ENCODE peak calls at places on chromosome 19, in four cellular contexts. S, E, Q and Z are unnamed samples.
A peak's percentile ranks its signal among the peaks of the same experiment; 100 is the strongest.

GRCh38 chr19:15107056-15108010 is at the start of gene SYDE1:
- DNase-seq in S (no peak), E (no peak), Q (peak; percentile 83), Z (peak; percentile 61)

GRCh38 chr19:6811906-6812305 is 39.4 kb downstream of the VAV1 start:
- DNase-seq in S (peak; percentile 82), E (peak; percentile 79), Q (no peak), Z (peak; percentile 48)

GRCh38 chr19:53639471-53639870 is 7.7 kb downstream of the DPRX start:
- DNase-seq in S (no peak), E (no peak), Q (no peak), Z (no peak)

GRCh38 chr19:55005684-55006488 is 32.2 kb downstream of the GP6 start:
- DNase-seq in S (peak; percentile 87), E (peak; percentile 98), Q (no peak), Z (no peak)

GRCh38 chr19:13537454-13537853 is 31.2 kb upstream of the CACNA1A start:
- DNase-seq in S (peak; percentile 14), E (no peak), Q (no peak), Z (peak; percentile 47)

GRCh38 chr19:14954071-14954655 is 12.9 kb downstream of the OR7C2 start:
- DNase-seq in S (peak; percentile 87), E (no peak), Q (no peak), Z (no peak)

GRCh38 chr19:56137405-56137804 is 3.7 kb upstream of the ZNF444 start:
- DNase-seq in S (no peak), E (no peak), Q (no peak), Z (peak; percentile 81)

GRCh38 chr19:54470991-54471782 is 1.9 kb downstream of the CDC42EP5 start:
- DNase-seq in S (no peak), E (no peak), Q (peak; percentile 60), Z (peak; percentile 38)

GRCh38 chr19:56142087-56142787 is 1.1 kb downstream of the ZNF444 start:
- DNase-seq in S (no peak), E (no peak), Q (no peak), Z (peak; percentile 91)

GRCh38 chr19:5948697-5949564 is 29.0 kb downstream of the RANBP3 start:
- DNase-seq in S (no peak), E (no peak), Q (no peak), Z (no peak)

GRCh38 chr19:13260883-13261653 is 110.9 kb downstream of the IER2 start:
- DNase-seq in S (peak; percentile 36), E (peak; percentile 94), Q (no peak), Z (peak; percentile 61)

GRCh38 chr19:55406869-55407624 is 541 bp downstream of the UBE2S start:
- DNase-seq in S (peak; percentile 79), E (no peak), Q (no peak), Z (no peak)

GRCh38 chr19:11106477-11106876 is 17.2 kb downstream of the LDLR start:
- DNase-seq in S (no peak), E (no peak), Q (no peak), Z (no peak)

GRCh38 chr19:38055655-38056521 is 148.9 kb downstream of the SIPA1L3 start:
- DNase-seq in S (no peak), E (no peak), Q (peak; percentile 63), Z (peak; percentile 22)

GRCh38 chr19:30629086-30629485 is 256.9 kb downstream of the ZNF536 start:
- DNase-seq in S (no peak), E (no peak), Q (no peak), Z (no peak)

GRCh38 chr19:6802336-6803035 is 30.0 kb downstream of the VAV1 start:
- DNase-seq in S (no peak), E (peak; percentile 19), Q (no peak), Z (no peak)

GRCh38 chr19:48644839-48645651 is 942 bp downstream of the CA11 start:
- DNase-seq in S (peak; percentile 55), E (peak; percentile 69), Q (peak; percentile 81), Z (peak; percentile 67)

GRCh38 chr19:4976412-4977298 is 7.7 kb downstream of the KDM4B start:
- DNase-seq in S (no peak), E (no peak), Q (peak; percentile 70), Z (peak; percentile 97)

GRCh38 chr19:50325310-50326100 is 3.7 kb downstream of the KCNC3 start:
- DNase-seq in S (peak; percentile 96), E (peak; percentile 73), Q (peak; percentile 97), Z (peak; percentile 84)

GRCh38 chr19:7337380-7338194 is 11.2 kb upstream of the ARHGEF18 start:
- DNase-seq in S (no peak), E (no peak), Q (no peak), Z (no peak)

GRCh38 chr19:50419580-50420035 is 870 bp downstream of the SPIB start:
- DNase-seq in S (no peak), E (no peak), Q (peak; percentile 75), Z (no peak)

GRCh38 chr19:30783212-30783611 is 411.0 kb downstream of the ZNF536 start:
- DNase-seq in S (no peak), E (no peak), Q (no peak), Z (no peak)

GRCh38 chr19:35153701-35154534 is 617 bp upstream of the FXYD5 start:
- DNase-seq in S (peak; percentile 78), E (no peak), Q (peak; percentile 84), Z (peak; percentile 61)

GRCh38 chr19:30049844-30050667 is 108.0 kb downstream of the URI1 start:
- DNase-seq in S (no peak), E (no peak), Q (no peak), Z (no peak)

GRCh38 chr19:45404557-45405434 is at the start of gene PPP1R13L:
- DNase-seq in S (peak; percentile 76), E (peak; percentile 96), Q (peak; percentile 93), Z (peak; percentile 95)

GRCh38 chr19:16595097-16595496 is 22.9 kb upstream of the SLC35E1 start:
- DNase-seq in S (no peak), E (no peak), Q (no peak), Z (no peak)

GRCh38 chr19:16594131-16594586 is 21.9 kb upstream of the SLC35E1 start:
- DNase-seq in S (no peak), E (no peak), Q (no peak), Z (no peak)

GRCh38 chr19:16593181-16593580 is 21.0 kb upstream of the SLC35E1 start:
- DNase-seq in S (no peak), E (no peak), Q (no peak), Z (no peak)

GRCh38 chr19:16596399-16596798 is 24.2 kb upstream of the SLC35E1 start:
- DNase-seq in S (no peak), E (no peak), Q (no peak), Z (no peak)

DNA sequence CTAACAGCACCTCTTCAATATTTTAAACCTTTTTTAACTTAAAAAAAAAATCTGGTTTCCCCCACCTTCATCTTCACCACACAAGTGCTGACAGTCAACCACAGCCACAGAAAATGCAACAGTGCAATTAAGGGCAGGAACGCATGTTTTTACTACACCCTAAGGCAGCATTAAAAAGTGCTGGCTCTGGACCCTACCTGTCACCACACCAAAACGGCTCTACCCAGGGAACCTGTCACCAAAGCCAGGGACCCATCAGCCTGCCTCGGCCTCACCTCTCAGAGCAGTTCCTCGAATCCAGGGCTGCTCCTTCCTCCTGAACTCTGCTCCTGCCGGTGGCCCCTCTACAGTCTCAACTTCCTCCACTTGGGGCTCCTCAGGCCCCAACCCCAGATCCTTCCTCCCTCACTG is 22.5 kb upstream of the SLC35E1 start:
- DNase-seq in S (no peak), E (no peak), Q (no peak), Z (no peak)
- TF ChIP-seq JUND in S (no peak), E (no peak), Q (no peak), Z (no peak)

DNA sequence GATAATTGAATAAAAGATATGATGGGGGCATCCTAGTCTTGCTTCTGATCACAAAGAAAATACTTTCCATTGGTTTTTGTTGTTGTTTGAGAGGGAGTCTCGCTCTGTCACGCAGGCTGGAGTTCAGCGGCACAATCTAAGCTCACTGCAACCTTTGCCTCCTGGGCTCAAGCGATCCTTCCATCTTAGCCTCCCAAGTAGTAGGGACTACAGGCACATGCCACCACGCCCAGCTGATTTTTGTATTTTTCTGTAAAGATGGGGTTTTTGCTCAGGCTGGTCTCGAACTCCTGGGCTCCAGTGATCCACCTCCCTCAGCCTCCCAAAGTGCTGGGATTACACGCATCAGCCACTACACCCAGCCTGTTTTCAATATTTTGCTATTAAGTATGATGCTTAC is 17.1 kb upstream of the PSMC4 start:
- DNase-seq in S (no peak), E (no peak), Q (no peak), Z (no peak)
- TF ChIP-seq JUND in S (no peak), E (no peak), Q (no peak), Z (no peak)

GRCh38 chr19:46839752-46840151 is 10.9 kb downstream of the AP2S1 start:
- DNase-seq in S (peak; percentile 16), E (no peak), Q (no peak), Z (no peak)

GRCh38 chr19:46840157-46840942 is 10.3 kb downstream of the AP2S1 start:
- DNase-seq in S (peak; percentile 65), E (no peak), Q (peak; percentile 60), Z (no peak)

GRCh38 chr19:46842791-46843190 is 7.9 kb downstream of the AP2S1 start:
- DNase-seq in S (no peak), E (no peak), Q (no peak), Z (no peak)

GRCh38 chr19:46844067-46844489 is 6.6 kb downstream of the AP2S1 start:
- DNase-seq in S (peak; percentile 45), E (no peak), Q (no peak), Z (no peak)

GRCh38 chr19:46841458-46842083 is 9.1 kb downstream of the AP2S1 start:
- DNase-seq in S (peak; percentile 14), E (no peak), Q (no peak), Z (no peak)
- TF ChIP-seq JUND in S (no peak), E (no peak), Q (no peak), Z (no peak)

GRCh38 chr19:919157-920050 is 2.3 kb downstream of the KISS1R start:
- DNase-seq in S (no peak), E (no peak), Q (peak; percentile 73), Z (no peak)

GRCh38 chr19:917323-918151 is at the start of gene KISS1R:
- DNase-seq in S (peak; percentile 66), E (no peak), Q (peak; percentile 91), Z (peak; percentile 56)

GRCh38 chr19:920051-920857 is 3.1 kb downstream of the KISS1R start:
- DNase-seq in S (no peak), E (no peak), Q (peak; percentile 76), Z (peak; percentile 45)

GRCh38 chr19:918152-918437 is 962 bp downstream of the KISS1R start:
- DNase-seq in S (no peak), E (no peak), Q (no peak), Z (no peak)

DNA sequence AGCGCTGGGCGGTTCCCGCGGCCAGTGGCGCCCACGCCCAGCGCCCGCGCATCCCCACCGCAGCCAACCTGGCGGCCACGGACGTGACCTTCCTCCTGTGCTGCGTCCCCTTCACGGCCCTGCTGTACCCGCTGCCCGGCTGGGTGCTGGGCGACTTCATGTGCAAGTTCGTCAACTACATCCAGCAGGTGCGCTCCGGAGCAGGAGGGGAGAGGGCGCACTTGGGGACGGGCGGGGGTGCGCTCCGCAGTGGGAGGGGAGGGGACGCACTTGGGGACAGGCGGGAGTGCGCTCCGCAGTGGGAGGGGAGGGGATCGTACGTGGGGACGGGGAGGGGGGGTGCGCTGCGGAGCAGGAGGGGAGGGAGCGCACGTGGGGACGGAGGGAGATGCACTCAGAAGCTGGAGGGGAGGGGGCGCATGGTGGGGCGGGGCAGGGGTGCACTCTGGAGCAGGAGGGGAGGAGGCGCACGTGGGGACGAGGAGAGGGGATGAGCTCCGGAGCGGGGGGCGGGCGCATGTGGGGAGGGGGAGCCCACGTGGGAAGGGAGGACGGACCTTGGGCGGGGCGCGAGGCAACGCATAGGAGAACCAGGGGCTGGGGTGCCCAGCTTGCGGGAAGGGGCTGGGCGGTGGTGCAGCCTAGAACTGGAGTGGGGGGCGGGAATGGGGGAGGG is 1.5 kb downstream of the KISS1R start:
- DNase-seq in S (peak; percentile 40), E (no peak), Q (no peak), Z (no peak)
- TF ChIP-seq JUND in S (no peak), E (no peak), Q (no peak), Z (no peak)

GRCh38 chr19:19078801-19079200 is 15.0 kb downstream of the SLC25A42 start:
- DNase-seq in S (no peak), E (no peak), Q (no peak), Z (no peak)
- TF ChIP-seq JUND in S (no peak), E (no peak), Q (no peak), Z (no peak)